ENCODE peak calls at places on chromosomes 12 and 14, in five cellular contexts. M is GM10248; P is AG08395; Z is T-helper 17 cell; K is activated effector memory CD4-positive, alpha-beta T cell treated with anti-CD3 and anti-CD28 coated beads, Interleukin-2, amount 50 U/mL, for 16 hours. W is an unnamed sample.

GRCh38 chr12:954736-955135 is 5.2 kb upstream of the RAD52 start:
- DNase-seq in M (no peak), P (peak; percentile 7), Z (no peak), K (no peak), W (no peak)

GRCh38 chr12:47739959-47740358 is 14.7 kb upstream of the ENDOU start:
- DNase-seq in M (peak; percentile 76), P (no peak), Z (no peak), K (no peak), W (no peak)

GRCh38 chr14:91830777-91831176 is 36.6 kb downstream of the TC2N start:
- DNase-seq in M (no peak), P (no peak), Z (no peak), K (no peak), W (no peak)

GRCh38 chr14:54572316-54572715 is 5.4 kb downstream of the SAMD4A start:
- DNase-seq in M (no peak), P (no peak), Z (no peak), K (no peak), W (peak; percentile 63)

GRCh38 chr12:27424631-27425230 is 21.8 kb upstream of the SMCO2 start:
- DNase-seq in M (peak; percentile 20), P (peak; percentile 76), Z (no peak), K (no peak), W (peak; percentile 55)

GRCh38 chr12:49032679-49033447 is 14.3 kb upstream of the PRKAG1 start:
- DNase-seq in M (no peak), P (no peak), Z (no peak), K (peak; percentile 61), W (no peak)

GRCh38 chr14:64816221-64816783 is 63.4 kb downstream of the SPTB start:
- DNase-seq in M (no peak), P (no peak), Z (no peak), K (no peak), W (no peak)

GRCh38 chr12:3768911-3769447 is 16.1 kb upstream of the CRACR2A start:
- DNase-seq in M (no peak), P (no peak), Z (no peak), K (no peak), W (no peak)

GRCh38 chr12:114895822-114896221 is 211.8 kb upstream of the TBX3 start:
- DNase-seq in M (no peak), P (no peak), Z (no peak), K (no peak), W (no peak)

GRCh38 chr12:93734784-93735183 is 57.6 kb downstream of the CRADD start:
- DNase-seq in M (no peak), P (no peak), Z (no peak), K (no peak), W (no peak)

GRCh38 chr12:26340649-26341048 is 145.3 kb downstream of the SSPN start:
- DNase-seq in M (peak; percentile 24), P (no peak), Z (no peak), K (no peak), W (peak; percentile 96)

GRCh38 chr12:53757095-53757770 is 5.5 kb upstream of the CISTR start:
- DNase-seq in M (peak; percentile 89), P (peak; percentile 76), Z (peak; percentile 65), K (peak; percentile 93), W (peak; percentile 72)

GRCh38 chr12:69984216-69984615 is 159.2 kb downstream of the MYRFL start:
- DNase-seq in M (no peak), P (peak; percentile 13), Z (no peak), K (no peak), W (no peak)

GRCh38 chr14:105430535-105430934 is 10.9 kb downstream of the MTA1 start:
- DNase-seq in M (no peak), P (peak; percentile 77), Z (no peak), K (no peak), W (no peak)

GRCh38 chr12:120015313-120015712 is 26.3 kb downstream of the BICDL1 start:
- DNase-seq in M (no peak), P (no peak), Z (peak; percentile 32), K (peak; percentile 84), W (no peak)

GRCh38 chr14:68937790-68938514 is 41.1 kb downstream of the ACTN1 start:
- DNase-seq in M (no peak), P (no peak), Z (no peak), K (no peak), W (no peak)

GRCh38 chr12:59677857-59678256 is 82.0 kb downstream of the SLC16A7 start:
- DNase-seq in M (no peak), P (no peak), Z (no peak), K (no peak), W (no peak)

GRCh38 chr14:77303417-77304156 is 17.1 kb downstream of the POMT2 start:
- DNase-seq in M (no peak), P (peak; percentile 92), Z (no peak), K (no peak), W (no peak)

GRCh38 chr12:5088586-5089264 is 45.0 kb downstream of the KCNA5 start:
- DNase-seq in M (no peak), P (peak; percentile 90), Z (no peak), K (no peak), W (no peak)

GRCh38 chr14:24298892-24299254 is 707 bp downstream of the DHRS1 start:
- DNase-seq in M (no peak), P (peak; percentile 82), Z (no peak), K (no peak), W (peak; percentile 13)

GRCh38 chr12:80445083-80445482 is 1.0 kb downstream of the PTPRQ start:
- DNase-seq in M (no peak), P (peak; percentile 25), Z (no peak), K (no peak), W (no peak)

GRCh38 chr14:43540948-43541347 is 966.1 kb downstream of the FSCB start:
- DNase-seq in M (no peak), P (no peak), Z (no peak), K (no peak), W (no peak)

GRCh38 chr14:50085570-50086315 is 30.6 kb downstream of the VCPKMT start:
- DNase-seq in M (peak; percentile 69), P (peak; percentile 80), Z (no peak), K (peak; percentile 72), W (no peak)

GRCh38 chr12:127681151-127681754 is 585.7 kb upstream of the TMEM132C start:
- DNase-seq in M (no peak), P (no peak), Z (no peak), K (no peak), W (no peak)

GRCh38 chr14:51520087-51520486 is 131.6 kb upstream of the FRMD6 start:
- DNase-seq in M (no peak), P (no peak), Z (no peak), K (no peak), W (no peak)

GRCh38 chr12:34249271-34249670 is 227.0 kb downstream of the ALG10 start:
- DNase-seq in M (no peak), P (no peak), Z (no peak), K (no peak), W (no peak)

GRCh38 chr12:42094277-42094676 is 50.4 kb downstream of the GXYLT1 start:
- DNase-seq in M (no peak), P (peak; percentile 7), Z (no peak), K (peak; percentile 66), W (no peak)